ENCODE peak calls at places on chromosome 18, in four cellular contexts. One of them, this sample, is unnamed.

GRCh38 chr18:45687617-45688016 is 36.4 kb upstream of the SLC14A1 start:
- DNase-seq in kidney: no peak
- DNase-seq in lower lobe of right lung: no peak
- DNase-seq in lung: no peak
- DNase-seq in this sample: no peak

GRCh38 chr18:6022840-6023239 is 127.5 kb upstream of the TMEM200C start:
- DNase-seq in kidney: no peak
- DNase-seq in lower lobe of right lung: no peak
- DNase-seq in lung: no peak
- DNase-seq in this sample: no peak

GRCh38 chr18:45670281-45670962 is 53.6 kb upstream of the SLC14A1 start:
- DNase-seq in kidney: no peak
- DNase-seq in lower lobe of right lung: no peak
- DNase-seq in lung: no peak
- DNase-seq in this sample: no peak

GRCh38 chr18:58581265-58581664 is 47.6 kb downstream of the ALPK2 start:
- DNase-seq in kidney: no peak
- DNase-seq in lower lobe of right lung: no peak
- DNase-seq in lung: no peak
- DNase-seq in this sample: no peak

GRCh38 chr18:44835555-44836156 is 155.0 kb downstream of the SETBP1 start:
- DNase-seq in kidney: no peak
- DNase-seq in lower lobe of right lung: no peak
- DNase-seq in lung: no peak
- DNase-seq in this sample: no peak

GRCh38 chr18:59539108-59539507 is 158.1 kb downstream of the CCBE1 start:
- DNase-seq in kidney: no peak
- DNase-seq in lower lobe of right lung: no peak
- DNase-seq in lung: no peak
- DNase-seq in this sample: no peak

GRCh38 chr18:59502222-59502898 is 143.3 kb upstream of the LMAN1 start:
- DNase-seq in kidney: no peak
- DNase-seq in lower lobe of right lung: no peak
- DNase-seq in lung: peak; percentile 36
- DNase-seq in this sample: no peak

GRCh38 chr18:70469916-70470315 is 181.1 kb downstream of the SOCS6 start:
- DNase-seq in kidney: no peak
- DNase-seq in lower lobe of right lung: no peak
- DNase-seq in lung: no peak
- DNase-seq in this sample: no peak

GRCh38 chr18:50286391-50287027 is 983 bp downstream of the CXXC1 start:
- DNase-seq in kidney: peak; percentile 80
- DNase-seq in lower lobe of right lung: no peak
- DNase-seq in lung: no peak
- DNase-seq in this sample: peak; percentile 72

GRCh38 chr18:78976697-78977626 is 2.7 kb upstream of the SALL3 start:
- DNase-seq in kidney: no peak
- DNase-seq in lower lobe of right lung: no peak
- DNase-seq in lung: no peak
- DNase-seq in this sample: no peak

GRCh38 chr18:76988827-76989646 is 143.5 kb downstream of the MBP start:
- DNase-seq in kidney: no peak
- DNase-seq in lower lobe of right lung: no peak
- DNase-seq in lung: no peak
- DNase-seq in this sample: no peak

GRCh38 chr18:77078671-77079070 is 53.9 kb downstream of the MBP start:
- DNase-seq in kidney: no peak
- DNase-seq in lower lobe of right lung: no peak
- DNase-seq in lung: no peak
- DNase-seq in this sample: no peak

GRCh38 chr18:31631526-31631925 is 39.8 kb downstream of the TTR start:
- DNase-seq in kidney: no peak
- DNase-seq in lower lobe of right lung: no peak
- DNase-seq in lung: no peak
- DNase-seq in this sample: no peak

GRCh38 chr18:10482985-10483949 is 28.8 kb downstream of the APCDD1 start:
- DNase-seq in kidney: no peak
- DNase-seq in lower lobe of right lung: no peak
- DNase-seq in lung: no peak
- DNase-seq in this sample: no peak

GRCh38 chr18:13454363-13455150 is 236.0 kb downstream of the LDLRAD4 start:
- DNase-seq in kidney: no peak
- DNase-seq in lower lobe of right lung: no peak
- DNase-seq in lung: no peak
- DNase-seq in this sample: no peak

GRCh38 chr18:60385693-60386092 is 13.1 kb upstream of the MC4R start:
- DNase-seq in kidney: no peak
- DNase-seq in lower lobe of right lung: no peak
- DNase-seq in lung: no peak
- DNase-seq in this sample: no peak

GRCh38 chr18:8301427-8302172 is 307.6 kb upstream of the RAB12 start:
- DNase-seq in kidney: no peak
- DNase-seq in lower lobe of right lung: no peak
- DNase-seq in lung: no peak
- DNase-seq in this sample: no peak

GRCh38 chr18:58045265-58046086 is 1.4 kb downstream of the NEDD4L start:
- DNase-seq in kidney: peak; percentile 87
- DNase-seq in lower lobe of right lung: peak; percentile 88
- DNase-seq in lung: peak; percentile 82
- DNase-seq in this sample: peak; percentile 81

GRCh38 chr18:63454497-63454896 is 22.3 kb upstream of the SERPINB5 start:
- DNase-seq in kidney: no peak
- DNase-seq in lower lobe of right lung: no peak
- DNase-seq in lung: no peak
- DNase-seq in this sample: no peak

GRCh38 chr18:78601349-78601748 is 378.3 kb upstream of the SALL3 start:
- DNase-seq in kidney: no peak
- DNase-seq in lower lobe of right lung: no peak
- DNase-seq in lung: no peak
- DNase-seq in this sample: no peak

GRCh38 chr18:47829831-47830230 is 100.6 kb downstream of the SMAD2 start:
- DNase-seq in kidney: no peak
- DNase-seq in lower lobe of right lung: no peak
- DNase-seq in lung: no peak
- DNase-seq in this sample: no peak

GRCh38 chr18:7568426-7568825 is 1.3 kb downstream of the PTPRM start:
- DNase-seq in kidney: peak; percentile 87
- DNase-seq in lower lobe of right lung: peak; percentile 62
- DNase-seq in lung: peak; percentile 36
- DNase-seq in this sample: no peak

GRCh38 chr18:62950246-62950645 is 234.9 kb downstream of the PHLPP1 start:
- DNase-seq in kidney: no peak
- DNase-seq in lower lobe of right lung: no peak
- DNase-seq in lung: no peak
- DNase-seq in this sample: no peak

GRCh38 chr18:42310956-42311355 is 355.9 kb downstream of the PIK3C3 start:
- DNase-seq in kidney: no peak
- DNase-seq in lower lobe of right lung: no peak
- DNase-seq in lung: no peak
- DNase-seq in this sample: peak; percentile 69

GRCh38 chr18:6798896-6799295 is 69.4 kb downstream of the ARHGAP28 start:
- DNase-seq in kidney: no peak
- DNase-seq in lower lobe of right lung: no peak
- DNase-seq in lung: no peak
- DNase-seq in this sample: no peak

GRCh38 chr18:59386909-59387515 is 27.9 kb upstream of the LMAN1 start:
- DNase-seq in kidney: no peak
- DNase-seq in lower lobe of right lung: no peak
- DNase-seq in lung: no peak
- DNase-seq in this sample: no peak

GRCh38 chr18:9627642-9628041 is 13.3 kb upstream of the PPP4R1 start:
- DNase-seq in kidney: no peak
- DNase-seq in lower lobe of right lung: no peak
- DNase-seq in lung: no peak
- DNase-seq in this sample: no peak

GRCh38 chr18:29892960-29893558 is 1149.5 kb downstream of the DSC3 start:
- DNase-seq in kidney: no peak
- DNase-seq in lower lobe of right lung: no peak
- DNase-seq in lung: no peak
- DNase-seq in this sample: no peak

GRCh38 chr18:31512203-31512764 is 14.3 kb downstream of the DSG2 start:
- DNase-seq in kidney: no peak
- DNase-seq in lower lobe of right lung: no peak
- DNase-seq in lung: no peak
- DNase-seq in this sample: no peak

GRCh38 chr18:72672364-72673151 is 128.4 kb upstream of the CBLN2 start:
- DNase-seq in kidney: no peak
- DNase-seq in lower lobe of right lung: no peak
- DNase-seq in lung: no peak
- DNase-seq in this sample: no peak

GRCh38 chr18:32930695-32931301 is 158.0 kb upstream of the KLHL14 start:
- DNase-seq in kidney: no peak
- DNase-seq in lower lobe of right lung: no peak
- DNase-seq in lung: no peak
- DNase-seq in this sample: no peak

GRCh38 chr18:72013512-72013911 is 530.6 kb downstream of the CBLN2 start:
- DNase-seq in kidney: no peak
- DNase-seq in lower lobe of right lung: no peak
- DNase-seq in lung: no peak
- DNase-seq in this sample: no peak

GRCh38 chr18:46630160-46630559 is 26.9 kb downstream of the LOXHD1 start:
- DNase-seq in kidney: no peak
- DNase-seq in lower lobe of right lung: no peak
- DNase-seq in lung: no peak
- DNase-seq in this sample: no peak

GRCh38 chr18:62749389-62749788 is 34.0 kb downstream of the PHLPP1 start:
- DNase-seq in kidney: no peak
- DNase-seq in lower lobe of right lung: no peak
- DNase-seq in lung: no peak
- DNase-seq in this sample: no peak

GRCh38 chr18:53838796-53839195 is 385.7 kb downstream of the MBD2 start:
- DNase-seq in kidney: no peak
- DNase-seq in lower lobe of right lung: no peak
- DNase-seq in lung: no peak
- DNase-seq in this sample: no peak

GRCh38 chr18:12059334-12060181 is 34.1 kb upstream of the ANKRD62 start:
- DNase-seq in kidney: no peak
- DNase-seq in lower lobe of right lung: no peak
- DNase-seq in lung: no peak
- DNase-seq in this sample: no peak

GRCh38 chr18:73986711-73987110 is 160.9 kb downstream of the FBXO15 start:
- DNase-seq in kidney: no peak
- DNase-seq in lower lobe of right lung: no peak
- DNase-seq in lung: no peak
- DNase-seq in this sample: no peak
- H3K27ac ChIP-seq in kidney: no peak overlapping the region
- H3K27ac ChIP-seq in lower lobe of right lung: no peak overlapping the region
- H3K27ac ChIP-seq in lung: no peak overlapping the region
- H3K27ac ChIP-seq in this sample: no peak overlapping the region

GRCh38 chr18:23992941-23993280 is 21.6 kb upstream of the TTC39C start:
- DNase-seq in kidney: no peak
- DNase-seq in lower lobe of right lung: no peak
- DNase-seq in lung: no peak
- DNase-seq in this sample: no peak
- H3K27ac ChIP-seq in kidney: peak overlapping the region; percentile 60
- H3K27ac ChIP-seq in lower lobe of right lung: peak overlapping the region; percentile 24
- H3K27ac ChIP-seq in lung: no peak overlapping the region
- H3K27ac ChIP-seq in this sample: no peak overlapping the region

GRCh38 chr18:55384551-55385275 is 203.3 kb downstream of the TCF4 start:
- DNase-seq in kidney: no peak
- DNase-seq in lower lobe of right lung: no peak
- DNase-seq in lung: no peak
- DNase-seq in this sample: no peak

GRCh38 chr18:55387139-55387984 is 200.6 kb downstream of the TCF4 start:
- DNase-seq in kidney: no peak
- DNase-seq in lower lobe of right lung: no peak
- DNase-seq in lung: no peak
- DNase-seq in this sample: no peak

GRCh38 chr18:55385770-55386169 is 202.2 kb downstream of the TCF4 start:
- DNase-seq in kidney: no peak
- DNase-seq in lower lobe of right lung: no peak
- DNase-seq in lung: no peak
- DNase-seq in this sample: no peak

GRCh38 chr18:55384115-55384514 is 203.9 kb downstream of the TCF4 start:
- DNase-seq in kidney: no peak
- DNase-seq in lower lobe of right lung: no peak
- DNase-seq in lung: no peak
- DNase-seq in this sample: no peak

DNA sequence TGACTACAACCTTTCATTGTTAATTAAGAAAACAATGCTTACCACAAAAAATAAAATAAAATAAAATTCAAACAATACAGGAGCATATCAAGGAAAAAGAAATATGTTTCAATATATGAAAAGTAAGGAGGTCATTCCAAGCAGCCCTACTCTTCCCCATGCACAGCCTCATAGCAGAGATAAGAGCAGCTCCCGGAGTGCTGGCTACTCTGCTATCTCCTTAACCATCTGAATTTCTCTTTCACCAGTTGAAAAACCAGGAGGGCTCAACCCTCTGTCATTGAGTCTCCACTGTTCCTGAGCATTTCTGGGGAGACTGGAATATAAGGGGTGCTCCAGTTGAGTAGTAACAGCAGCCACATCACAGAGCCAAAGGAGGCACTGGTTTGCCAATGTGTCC is 201.4 kb downstream of the TCF4 start:
- DNase-seq in kidney: no peak
- DNase-seq in lower lobe of right lung: no peak
- DNase-seq in lung: no peak
- DNase-seq in this sample: no peak
- H3K27ac ChIP-seq in kidney: no peak overlapping the region
- H3K27ac ChIP-seq in lower lobe of right lung: peak overlapping the region; percentile 42
- H3K27ac ChIP-seq in lung: peak overlapping the region; percentile 13
- H3K27ac ChIP-seq in this sample: no peak overlapping the region

GRCh38 chr18:22613058-22613690 is 195.5 kb upstream of the CTAGE1 start:
- DNase-seq in kidney: no peak
- DNase-seq in lower lobe of right lung: peak; percentile 77
- DNase-seq in lung: peak; percentile 88
- DNase-seq in this sample: no peak
- H3K27ac ChIP-seq in kidney: no peak overlapping the region
- H3K27ac ChIP-seq in lower lobe of right lung: peak overlapping the region; percentile 75
- H3K27ac ChIP-seq in lung: peak overlapping the region; percentile 91
- H3K27ac ChIP-seq in this sample: no peak overlapping the region

GRCh38 chr18:23932385-23933067 is 82.0 kb upstream of the TTC39C start:
- DNase-seq in kidney: no peak
- DNase-seq in lower lobe of right lung: no peak
- DNase-seq in lung: no peak
- DNase-seq in this sample: no peak
- H3K27ac ChIP-seq in kidney: peak overlapping the region; percentile 0
- H3K27ac ChIP-seq in lower lobe of right lung: no peak overlapping the region
- H3K27ac ChIP-seq in lung: no peak overlapping the region
- H3K27ac ChIP-seq in this sample: no peak overlapping the region

GRCh38 chr18:3002766-3003165 is 10.2 kb downstream of the LPIN2 start:
- DNase-seq in kidney: no peak
- DNase-seq in lower lobe of right lung: no peak
- DNase-seq in lung: no peak
- DNase-seq in this sample: no peak

GRCh38 chr18:2994603-2995432 is 18.1 kb downstream of the LPIN2 start:
- DNase-seq in kidney: no peak
- DNase-seq in lower lobe of right lung: no peak
- DNase-seq in lung: no peak
- DNase-seq in this sample: no peak

GRCh38 chr18:2997429-2997828 is 15.5 kb downstream of the LPIN2 start:
- DNase-seq in kidney: no peak
- DNase-seq in lower lobe of right lung: no peak
- DNase-seq in lung: no peak
- DNase-seq in this sample: no peak

GRCh38 chr18:2997846-2998599 is 14.9 kb downstream of the LPIN2 start:
- DNase-seq in kidney: no peak
- DNase-seq in lower lobe of right lung: no peak
- DNase-seq in lung: no peak
- DNase-seq in this sample: no peak

GRCh38 chr18:2998644-2999043 is 14.3 kb downstream of the LPIN2 start:
- DNase-seq in kidney: no peak
- DNase-seq in lower lobe of right lung: no peak
- DNase-seq in lung: no peak
- DNase-seq in this sample: no peak
- H3K27ac ChIP-seq in kidney: peak overlapping the region; percentile 76
- H3K27ac ChIP-seq in lower lobe of right lung: peak overlapping the region; percentile 60
- H3K27ac ChIP-seq in lung: no peak overlapping the region
- H3K27ac ChIP-seq in this sample: peak overlapping the region; percentile 54